ENCODE peak calls at places on chromosome 22, in eight cellular contexts. S is GM12878, N is spleen, A is lower leg skin, E is fibroblast of lung, X is IMR-90, C is fibroblast of the aortic adventitia, H is AG04450. M is an unnamed sample.

GRCh38 chr22:19469421-19469820 is 9.6 kb downstream of the UFD1 start:
- DNase-seq in A (no peak), S (no peak), N (no peak), H (no peak), E (no peak), C (no peak), X (no peak), M (no peak)

GRCh38 chr22:30841264-30841663 is 127.3 kb downstream of the MORC2 start:
- DNase-seq in H (no peak), C (peak), A (no peak), N (no peak), S (no peak), E (peak), X (peak), M (no peak)

GRCh38 chr22:43128928-43129424 is 14.2 kb downstream of the MCAT start:
- DNase-seq in S (no peak), N (no peak), H (no peak), A (no peak), X (no peak), E (no peak), C (no peak), M (no peak)

GRCh38 chr22:17897864-17898263 is 123.6 kb upstream of the BID start:
- DNase-seq in H (no peak), X (no peak), N (no peak), C (no peak), S (no peak), E (no peak), A (no peak), M (no peak)

GRCh38 chr22:31253949-31254348 is 38.3 kb downstream of the PIK3IP1 start:
- DNase-seq in X (no peak), A (peak), H (no peak), S (no peak), C (no peak), N (no peak), E (no peak), M (peak)

GRCh38 chr22:38925571-38926041 is 31.8 kb upstream of the APOBEC3A start:
- DNase-seq in X (peak), H (no peak), E (peak), S (no peak), A (peak), C (peak), N (no peak), M (no peak)

GRCh38 chr22:26489447-26490036 is 5.9 kb downstream of the SRRD start:
- DNase-seq in S (no peak), N (no peak), X (no peak), A (no peak), H (no peak), C (no peak), E (no peak), M (no peak)

GRCh38 chr22:49373289-49373666 is 454.4 kb downstream of the BRD1 start:
- DNase-seq in A (no peak), X (no peak), C (no peak), E (no peak), H (no peak), N (peak), S (no peak), M (no peak)

GRCh38 chr22:19226428-19226827 is 47.9 kb upstream of the SLC25A1 start:
- DNase-seq in A (peak), C (no peak), H (no peak), N (no peak), S (no peak), X (no peak), E (no peak), M (no peak)

GRCh38 chr22:48235744-48236143 is 1473.3 kb downstream of the TBC1D22A start:
- DNase-seq in H (no peak), S (no peak), A (peak), X (no peak), C (no peak), N (peak), E (no peak), M (no peak)

GRCh38 chr22:44601189-44601588 is 100.8 kb upstream of the PRR5 start:
- DNase-seq in C (no peak), E (no peak), N (no peak), H (no peak), S (no peak), X (no peak), A (no peak), M (no peak)

GRCh38 chr22:45460288-45461109 is 42.2 kb upstream of the FBLN1 start:
- DNase-seq in C (peak), N (no peak), X (peak), A (no peak), S (no peak), E (peak), H (peak), M (no peak)

GRCh38 chr22:36365020-36365411 is 22.8 kb downstream of the MYH9 start:
- DNase-seq in N (no peak), A (no peak), X (peak), H (peak), E (peak), C (peak), S (no peak), M (peak)

GRCh38 chr22:26501996-26502395 is 10.3 kb downstream of the TFIP11 start:
- DNase-seq in A (no peak), N (no peak), E (no peak), X (no peak), H (no peak), C (no peak), S (no peak), M (no peak)

GRCh38 chr22:40898850-40899357 is 37.0 kb upstream of the DNAJB7 start:
- DNase-seq in C (peak), X (peak), S (peak), A (no peak), N (no peak), E (peak), H (peak), M (no peak)
- H3K4me3 ChIP-seq in C (no peak), X (no peak), S (no peak), A (no peak), N (no peak), E (no peak), H (no peak), M (no peak)

GRCh38 chr22:25125693-25126357 is 73.8 kb upstream of the CRYBB3 start:
- DNase-seq in N (no peak), A (no peak), C (no peak), E (no peak), H (no peak), S (no peak), X (no peak), M (no peak)

GRCh38 chr22:25127274-25127673 is 72.4 kb upstream of the CRYBB3 start:
- DNase-seq in E (no peak), N (no peak), C (no peak), S (no peak), H (no peak), A (no peak), X (no peak), M (no peak)

GRCh38 chr22:25123677-25124076 is 76.0 kb upstream of the CRYBB3 start:
- DNase-seq in H (no peak), X (no peak), C (no peak), A (no peak), S (no peak), N (no peak), E (no peak), M (no peak)

GRCh38 chr22:25130462-25130861 is 69.2 kb upstream of the CRYBB3 start:
- DNase-seq in X (no peak), C (no peak), E (no peak), H (no peak), N (no peak), S (no peak), A (no peak), M (no peak)

GRCh38 chr22:25126510-25126909 is 73.1 kb upstream of the CRYBB3 start:
- DNase-seq in H (no peak), C (no peak), E (no peak), S (no peak), A (no peak), N (no peak), X (no peak), M (no peak)
- TF ChIP-seq CTCF in H (no peak), C (no peak), E (no peak), S (no peak), A (no peak), N (no peak), X (no peak), M (no peak)

GRCh38 chr22:37909756-37910155 is 3.7 kb downstream of the MICALL1 start:
- DNase-seq in A (no peak), X (no peak), H (no peak), S (no peak), E (no peak), N (no peak), C (no peak), M (no peak)

GRCh38 chr22:37910863-37911262 is 4.8 kb downstream of the MICALL1 start:
- DNase-seq in C (no peak), N (no peak), E (no peak), H (no peak), A (no peak), S (no peak), X (no peak), M (no peak)

GRCh38 chr22:37912171-37912570 is 6.1 kb downstream of the MICALL1 start:
- DNase-seq in A (no peak), H (no peak), N (no peak), C (no peak), E (no peak), X (no peak), S (no peak), M (no peak)

GRCh38 chr22:37911697-37912096 is 5.6 kb downstream of the MICALL1 start:
- DNase-seq in S (no peak), C (no peak), X (no peak), H (no peak), N (no peak), E (no peak), A (no peak), M (no peak)

DNA sequence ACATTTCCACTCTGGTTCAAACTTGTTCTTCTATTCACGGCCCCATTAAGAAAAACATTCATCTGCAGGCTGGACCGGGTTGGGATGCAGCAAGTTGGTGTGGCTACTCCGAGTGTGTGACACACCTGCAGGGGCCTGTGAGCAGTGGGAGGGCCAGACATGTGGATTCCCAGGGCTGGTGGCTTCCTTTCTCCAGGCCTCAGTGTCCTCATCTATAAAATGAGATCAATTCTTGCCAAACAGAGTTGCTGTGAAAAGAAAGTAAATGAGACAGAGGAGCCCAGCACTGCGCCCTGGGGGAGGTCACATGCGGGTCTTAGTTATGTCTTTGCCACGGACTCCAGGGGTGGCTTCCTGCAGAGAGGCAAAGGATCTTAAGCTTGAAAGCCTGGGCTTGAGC is 5.2 kb downstream of the MICALL1 start:
- DNase-seq in A (no peak), H (no peak), N (no peak), S (no peak), C (no peak), X (no peak), E (no peak), M (no peak)
- H3K4me3 ChIP-seq in A (no peak), H (no peak), N (no peak), S (no peak), C (no peak), X (no peak), E (no peak), M (no peak)

GRCh38 chr22:41598081-41598480 is 8.4 kb upstream of the PMM1 start:
- DNase-seq in E (peak), C (peak), H (no peak), A (no peak), X (peak), N (peak), S (no peak), M (no peak)

GRCh38 chr22:41595703-41596102 is 6.1 kb upstream of the PMM1 start:
- DNase-seq in S (no peak), E (no peak), A (no peak), C (no peak), H (no peak), N (peak), X (no peak), M (no peak)

GRCh38 chr22:41596776-41597634 is 7.4 kb upstream of the PMM1 start:
- DNase-seq in C (peak), X (peak), H (no peak), N (peak), S (no peak), E (peak), A (no peak), M (peak)

GRCh38 chr22:41598891-41599635 is 9.4 kb upstream of the PMM1 start:
- DNase-seq in E (no peak), C (no peak), S (no peak), X (no peak), N (peak), H (no peak), A (no peak), M (no peak)

GRCh38 chr22:41597635-41597953 is 8.0 kb upstream of the PMM1 start:
- DNase-seq in S (no peak), E (no peak), N (no peak), A (no peak), H (no peak), X (no peak), C (no peak), M (no peak)
- TF ChIP-seq CTCF in S (no peak), E (no peak), N (no peak), A (no peak), H (no peak), X (no peak), C (no peak), M (no peak)

DNA sequence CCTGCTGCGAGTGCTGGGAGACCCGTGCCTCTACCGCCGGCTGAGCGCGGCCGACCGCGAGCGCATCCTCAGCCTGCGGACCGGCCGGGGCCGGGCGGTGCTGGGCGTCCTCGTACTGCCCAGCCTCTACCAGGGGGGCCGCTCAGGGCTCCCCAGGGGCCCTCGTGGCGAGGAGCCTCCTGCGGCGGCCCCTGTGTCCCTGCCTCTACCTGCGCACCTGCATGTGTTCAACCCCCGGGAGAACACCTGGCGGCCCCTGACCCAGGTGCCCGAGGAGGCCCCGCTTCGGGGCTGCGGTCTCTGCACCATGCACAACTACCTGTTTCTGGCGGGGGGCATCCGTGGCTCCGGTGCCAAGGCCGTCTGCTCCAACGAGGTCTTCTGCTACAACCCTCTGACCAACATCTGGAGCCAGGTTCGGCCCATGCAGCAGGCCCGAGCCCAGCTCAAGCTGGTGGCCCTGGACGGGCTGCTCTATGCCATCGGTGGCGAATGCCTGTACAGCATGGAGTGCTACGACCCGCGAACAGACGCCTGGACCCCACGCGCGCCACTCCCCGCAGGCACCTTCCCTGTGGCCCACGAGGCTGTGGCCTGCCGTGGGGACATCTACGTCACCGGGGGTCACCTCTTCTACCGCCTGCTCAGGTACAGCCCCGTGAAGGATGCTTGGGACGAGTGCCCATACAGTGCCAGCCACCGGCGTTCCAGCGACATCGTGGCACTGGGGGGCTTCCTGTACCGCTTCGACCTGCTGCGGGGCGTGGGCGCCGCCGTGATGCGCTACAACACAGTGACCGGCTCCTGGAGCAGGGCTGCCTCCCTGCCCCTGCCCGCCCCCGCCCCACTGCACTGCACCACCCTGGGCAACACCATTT is 3.5 kb downstream of the KLHDC7B start:
- DNase-seq in H (no peak), S (no peak), C (no peak), E (no peak), X (no peak), N (peak), A (no peak), M (peak)
- H3K4me3 ChIP-seq in H (no peak), S (peak), C (no peak), E (peak), X (no peak), N (peak), A (no peak), M (peak)

DNA sequence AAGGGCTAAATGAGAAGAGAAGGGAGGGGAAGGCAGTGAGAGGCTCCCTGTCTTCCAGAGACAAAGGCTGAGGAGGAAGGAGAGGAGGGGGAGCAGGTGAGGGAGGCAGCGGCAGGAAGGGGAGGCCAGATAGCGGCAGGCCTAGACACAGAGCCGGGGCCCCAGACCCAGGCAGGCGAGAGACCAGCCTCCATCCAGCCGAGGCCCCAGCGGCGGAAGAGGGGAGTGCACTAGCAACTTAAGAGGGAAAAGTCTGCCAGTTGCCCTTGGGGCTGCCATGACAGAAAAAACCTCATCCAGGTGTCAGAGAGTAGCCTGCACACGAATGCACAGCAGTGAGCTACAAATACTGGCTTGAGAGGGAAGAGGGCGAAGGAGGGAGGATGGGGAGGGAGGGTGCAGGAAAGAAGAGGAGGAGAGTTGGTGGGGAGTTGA is 46.7 kb downstream of the IGLL1 start:
- DNase-seq in X (peak), A (no peak), S (no peak), E (no peak), N (peak), C (no peak), H (no peak), M (peak)
- TF ChIP-seq CTCF in X (peak), A (no peak), S (peak), E (peak), N (peak), C (peak), H (peak), M (no peak)

GRCh38 chr22:46589141-46589748 is 30.9 kb upstream of the GRAMD4 start:
- DNase-seq in E (no peak), A (no peak), N (no peak), S (no peak), X (no peak), C (no peak), H (no peak), M (no peak)

GRCh38 chr22:46589871-46590271 is 30.3 kb upstream of the GRAMD4 start:
- DNase-seq in X (no peak), N (no peak), E (no peak), S (no peak), A (no peak), C (no peak), H (no peak), M (no peak)

GRCh38 chr22:46587067-46587471 is 33.1 kb upstream of the GRAMD4 start:
- DNase-seq in C (no peak), S (peak), A (no peak), N (peak), H (no peak), X (no peak), E (no peak), M (no peak)

GRCh38 chr22:46587492-46588278 is 32.5 kb upstream of the GRAMD4 start:
- DNase-seq in H (no peak), S (peak), N (peak), A (no peak), C (no peak), E (no peak), X (no peak), M (peak)

DNA sequence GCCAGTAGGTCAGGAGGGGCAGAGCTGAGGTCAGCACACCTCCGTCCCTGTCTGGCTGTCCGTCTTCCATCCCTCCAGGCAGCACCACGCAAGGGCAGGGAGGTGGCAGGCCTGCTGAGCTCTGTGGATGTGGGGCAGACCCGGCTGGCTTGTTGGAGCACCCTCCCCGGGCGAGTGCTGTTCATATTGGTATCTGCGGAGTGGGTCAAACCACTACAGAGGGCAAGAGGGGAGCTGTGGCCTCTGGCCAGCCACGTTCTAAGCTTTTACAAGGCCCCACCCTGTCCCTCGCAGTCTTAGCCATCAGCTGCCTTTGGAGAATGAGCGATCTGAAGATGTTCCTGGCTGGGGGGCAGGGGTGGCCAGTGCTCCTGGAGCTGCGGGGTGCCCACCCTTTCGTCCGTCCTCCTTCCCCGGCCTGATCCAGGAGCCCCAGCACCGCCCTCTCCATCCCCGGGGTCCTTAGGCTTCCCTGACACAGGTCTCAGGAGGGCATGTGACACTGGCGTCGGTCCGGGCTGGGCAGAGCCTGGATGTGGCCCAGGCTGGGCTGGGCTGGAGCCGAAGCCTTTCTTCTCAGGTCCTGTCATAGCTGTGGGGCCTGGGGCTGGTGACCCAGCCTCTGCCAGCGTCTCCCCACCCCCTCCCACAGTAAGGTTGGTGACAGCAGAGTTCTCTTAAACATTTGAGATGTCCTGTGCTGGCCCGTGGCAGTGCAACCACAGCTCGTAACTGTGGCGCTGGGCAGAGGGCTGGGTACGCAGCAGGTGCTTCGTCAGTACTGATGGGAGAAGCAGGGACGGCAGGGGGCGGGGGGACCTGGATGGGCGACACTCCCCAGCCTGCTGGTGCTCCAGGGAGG is 31.7 kb upstream of the GRAMD4 start:
- DNase-seq in H (no peak), C (no peak), A (no peak), S (no peak), X (no peak), N (peak), E (no peak), M (peak)
- H3K4me3 ChIP-seq in H (no peak), C (no peak), A (no peak), S (peak), X (no peak), N (peak), E (no peak), M (no peak)